ENCODE peak calls at places on chromosomes 7 and 10, in eight cellular contexts. X is mammary epithelial cell; Z is activated CD8-positive, alpha-beta memory T cell treated with anti-CD3 and anti-CD28 coated beads, Interleukin-2, amount 50 U/mL, for 48 hours; C is NCI-H460; E is neural crest cell; S is WTC11; M is body of pancreas; L is astrocyte of the hippocampus. Q is an unnamed sample.

GRCh38 chr10:127911218-127911866 is 4.4 kb downstream of the PTPRE start:
- DNase-seq in X (no peak), Z (no peak), C (no peak), E (no peak), S (no peak), M (no peak), L (no peak), Q (no peak)

GRCh38 chr10:24483701-24484100 is 240.0 kb downstream of the ARHGAP21 start:
- DNase-seq in X (peak; percentile 99), Z (no peak), C (peak; percentile 51), E (no peak), S (no peak), M (peak; percentile 52), L (peak; percentile 71), Q (no peak)

GRCh38 chr10:110803830-110804338 is 67.8 kb upstream of the PDCD4 start:
- DNase-seq in X (peak; percentile 40), Z (no peak), C (peak; percentile 38), E (peak; percentile 39), S (peak; percentile 48), M (peak; percentile 63), L (peak; percentile 50), Q (no peak)

GRCh38 chr10:71878327-71879034 is 27.4 kb upstream of the PSAP start:
- DNase-seq in X (no peak), Z (no peak), C (no peak), E (no peak), S (peak; percentile 32), M (no peak), L (no peak), Q (no peak)

GRCh38 chr7:138649506-138649905 is 51.7 kb downstream of the SVOPL start:
- DNase-seq in X (peak; percentile 37), Z (no peak), C (no peak), E (no peak), S (no peak), M (no peak), L (no peak), Q (no peak)

GRCh38 chr10:106271237-106271636 is 893.3 kb downstream of the SORCS1 start:
- DNase-seq in X (no peak), Z (no peak), C (no peak), E (no peak), S (no peak), M (no peak), L (no peak), Q (no peak)

GRCh38 chr10:130430852-130431704 is 294.9 kb downstream of the GLRX3 start:
- DNase-seq in X (no peak), Z (peak; percentile 2), C (no peak), E (no peak), S (no peak), M (no peak), L (no peak), Q (no peak)

GRCh38 chr10:24952146-24952700 is at the start of gene PRTFDC1:
- DNase-seq in X (no peak), Z (peak; percentile 69), C (no peak), E (peak; percentile 56), S (peak; percentile 65), M (peak; percentile 40), L (peak; percentile 66), Q (no peak)

GRCh38 chr10:65377687-65378086 is 1548.1 kb upstream of the LRRTM3 start:
- DNase-seq in X (no peak), Z (no peak), C (no peak), E (no peak), S (no peak), M (no peak), L (peak; percentile 60), Q (no peak)

GRCh38 chr10:42830237-42830636 is 47.6 kb downstream of the BMS1 start:
- DNase-seq in X (no peak), Z (no peak), C (no peak), E (no peak), S (no peak), M (no peak), L (no peak), Q (no peak)

GRCh38 chr7:130841416-130841815 is 107.4 kb upstream of the KLF14 start:
- DNase-seq in X (no peak), Z (no peak), C (no peak), E (no peak), S (no peak), M (no peak), L (no peak), Q (no peak)

GRCh38 chr7:885261-885892 is 9.0 kb downstream of the GET4 start:
- DNase-seq in X (no peak), Z (no peak), C (no peak), E (no peak), S (no peak), M (no peak), L (no peak), Q (no peak)

GRCh38 chr7:81603-82342 is 110.6 kb upstream of the FAM20C start:
- DNase-seq in X (peak; percentile 35), Z (peak; percentile 37), C (no peak), E (no peak), S (no peak), M (peak; percentile 6), L (no peak), Q (no peak)

GRCh38 chr10:86659721-86660438 is 5.5 kb downstream of the OPN4 start:
- DNase-seq in X (no peak), Z (no peak), C (no peak), E (no peak), S (peak; percentile 7), M (no peak), L (no peak), Q (no peak)

GRCh38 chr10:82161264-82161663 is 286.3 kb downstream of the NRG3 start:
- DNase-seq in X (no peak), Z (no peak), C (no peak), E (no peak), S (no peak), M (no peak), L (no peak), Q (no peak)

Q was measured in AG04449.